ENCODE peak calls at places on chromosome 4, in seven cellular contexts. R is NCI-H1092 treated with DMSO at 0.1 percent for 48 hours; E is anterior cingulate cortex; B is RCC 7860; I is HuH-7.5; X is brain pericyte; L is stimulated activated CD4-positive, alpha-beta T cell treated with anti-CD3 and anti-CD28 coated beads, TNF-alpha, amount 100 ng/mL, for 4 hours. N is an unnamed sample.

GRCh38 chr4:120132935-120133334 is 66.3 kb upstream of the MAD2L1 start:
- DNase-seq in R (no peak), E (no peak), B (no peak), I (no peak), X (no peak), L (no peak), N (no peak)

GRCh38 chr4:180455226-180455625 is 1788.0 kb upstream of the TENM3 start:
- DNase-seq in R (no peak), E (no peak), B (no peak), I (no peak), X (no peak), L (no peak), N (no peak)

GRCh38 chr4:164621886-164622521 is 131.9 kb upstream of the SMIM31 start:
- DNase-seq in R (no peak), E (no peak), B (no peak), I (no peak), X (no peak), L (no peak), N (no peak)

GRCh38 chr4:159048166-159048886 is 54.6 kb upstream of the RAPGEF2 start:
- DNase-seq in R (peak), E (no peak), B (no peak), I (peak), X (peak), L (no peak), N (no peak)

GRCh38 chr4:133096972-133097371 is 52.1 kb upstream of the PCDH10 start:
- DNase-seq in R (no peak), E (no peak), B (no peak), I (no peak), X (no peak), L (no peak), N (no peak)

GRCh38 chr4:52856802-52857201 is 5.3 kb upstream of the RASL11B start:
- DNase-seq in R (no peak), E (no peak), B (no peak), I (no peak), X (no peak), L (no peak), N (no peak)

GRCh38 chr4:184814686-184815045 is 11.1 kb downstream of the ACSL1 start:
- DNase-seq in R (no peak), E (no peak), B (no peak), I (no peak), X (no peak), L (no peak), N (no peak)

GRCh38 chr4:107212565-107212964 is 176.5 kb upstream of the DKK2 start:
- DNase-seq in R (no peak), E (no peak), B (no peak), I (no peak), X (no peak), L (no peak), N (no peak)

GRCh38 chr4:114890773-114891172 is 222.6 kb downstream of the NDST4 start:
- DNase-seq in R (no peak), E (no peak), B (no peak), I (no peak), X (no peak), L (no peak), N (no peak)

GRCh38 chr4:53905935-53906377 is 158.4 kb downstream of the CHIC2 start:
- DNase-seq in R (no peak), E (no peak), B (no peak), I (peak), X (no peak), L (no peak), N (no peak)

GRCh38 chr4:169225058-169225751 is 45.6 kb downstream of the SH3RF1 start:
- DNase-seq in R (no peak), E (no peak), B (peak), I (no peak), X (peak), L (no peak), N (no peak)

N was measured in activated B cell treated with CpG ODN at 0.5 μM for 24 hours.